ENCODE peak calls at places on chromosomes 11 and 22, in four cellular contexts. R is NCI-H510A treated with DMSO at 0.1 percent for 48 hours, H is GM19239, I is activated T-cell treated with anti-CD3 and anti-CD28 coated beads for 24 hours. U is an unnamed sample.

GRCh38 chr11:113618360-113618759 is 87.7 kb downstream of the TMPRSS5 start:
- DNase-seq in R (no peak), H (no peak), I (no peak), U (no peak)

GRCh38 chr22:22721681-22722309 is 77.4 kb downstream of the GGTLC2 start:
- DNase-seq in R (no peak), H (no peak), I (peak), U (peak)

GRCh38 chr11:30789270-30789669 is 203.1 kb upstream of the MPPED2 start:
- DNase-seq in R (no peak), H (no peak), I (no peak), U (no peak)

GRCh38 chr11:27028653-27029052 is 12.0 kb upstream of the BBOX1 start:
- DNase-seq in R (no peak), H (no peak), I (no peak), U (no peak)

GRCh38 chr22:49735411-49736311 is 92.0 kb downstream of the BRD1 start:
- DNase-seq in R (no peak), H (no peak), I (no peak), U (no peak)

GRCh38 chr11:64649304-64649703 is 58.3 kb downstream of the SLC22A12 start:
- DNase-seq in R (no peak), H (no peak), I (no peak), U (no peak)

GRCh38 chr22:32005453-32005852 is 37.6 kb upstream of the SLC5A1 start:
- DNase-seq in R (no peak), H (no peak), I (no peak), U (no peak)

GRCh38 chr11:75342966-75343870 is 8.2 kb downstream of the ARRB1 start:
- DNase-seq in R (peak), H (no peak), I (no peak), U (no peak)

GRCh38 chr11:35364101-35364780 is 55.1 kb downstream of the SLC1A2 start:
- DNase-seq in R (no peak), H (no peak), I (no peak), U (no peak)

GRCh38 chr11:1237851-1238250 is 15.0 kb downstream of the MUC5B start:
- DNase-seq in R (no peak), H (no peak), I (no peak), U (no peak)

GRCh38 chr22:50071432-50072166 is 13.5 kb upstream of the TTLL8 start:
- DNase-seq in R (no peak), H (no peak), I (no peak), U (no peak)

GRCh38 chr11:32333335-32333991 is 101.9 kb downstream of the WT1 start:
- DNase-seq in R (no peak), H (peak), I (peak), U (peak)

GRCh38 chr11:111306321-111306720 is 8.0 kb downstream of the POU2AF3 start:
- DNase-seq in R (no peak), H (no peak), I (no peak), U (no peak)

GRCh38 chr11:71420455-71421241 is 27.5 kb downstream of the DHCR7 start:
- DNase-seq in R (peak), H (peak), I (no peak), U (no peak)

GRCh38 chr22:32874330-32874729 is 72.8 kb downstream of the TIMP3 start:
- DNase-seq in R (no peak), H (no peak), I (no peak), U (no peak)

GRCh38 chr11:57499413-57499982 is 16.0 kb downstream of the SLC43A1 start:
- DNase-seq in R (no peak), H (no peak), I (peak), U (peak)

GRCh38 chr11:107928767-107929507 is 689 bp downstream of the RAB39A start:
- DNase-seq in R (peak), H (no peak), I (no peak), U (no peak)

GRCh38 chr11:32448232-32448631 is 12.9 kb upstream of the WT1 start:
- DNase-seq in R (no peak), H (no peak), I (no peak), U (no peak)